ENCODE peak calls at places on chromosomes 11 and 22, in five cellular contexts. One of them, this sample, is unnamed.

GRCh38 chr11:10454902-10455631 is at the start of gene AMPD3:
- DNase-seq in NCI-H1105 treated with DMSO at 0.1 percent for 48 hours: peak; percentile 82
- DNase-seq in stimulated activated CD8-positive, alpha-beta memory T cell treated with anti-CD3 and anti-CD28 coated beads, Interleukin-2, amount 100 ng/mL, for 48 hours: no peak
- DNase-seq in stimulated activated CD4-positive, alpha-beta T cell treated with anti-CD3 and anti-CD28 coated beads, Interleukin-1b, Interleukin-23, amount 100 ng/mL, for 24 hours: no peak
- DNase-seq in activated CD4-positive, alpha-beta T cell treated with anti-CD3 and anti-CD28 coated beads, Interleukin-2, amount 10 ng/mL, durations not matched to agents 7 days and 5 days: no peak
- DNase-seq in this sample: no peak

GRCh38 chr11:72812604-72812967 is 1.6 kb upstream of the ATG16L2 start:
- DNase-seq in NCI-H1105 treated with DMSO at 0.1 percent for 48 hours: no peak
- DNase-seq in stimulated activated CD8-positive, alpha-beta memory T cell treated with anti-CD3 and anti-CD28 coated beads, Interleukin-2, amount 100 ng/mL, for 48 hours: no peak
- DNase-seq in stimulated activated CD4-positive, alpha-beta T cell treated with anti-CD3 and anti-CD28 coated beads, Interleukin-1b, Interleukin-23, amount 100 ng/mL, for 24 hours: no peak
- DNase-seq in activated CD4-positive, alpha-beta T cell treated with anti-CD3 and anti-CD28 coated beads, Interleukin-2, amount 10 ng/mL, durations not matched to agents 7 days and 5 days: no peak
- DNase-seq in this sample: no peak

GRCh38 chr11:20022363-20023081 is 137.8 kb downstream of the DBX1 start:
- DNase-seq in NCI-H1105 treated with DMSO at 0.1 percent for 48 hours: peak; percentile 74
- DNase-seq in stimulated activated CD8-positive, alpha-beta memory T cell treated with anti-CD3 and anti-CD28 coated beads, Interleukin-2, amount 100 ng/mL, for 48 hours: no peak
- DNase-seq in stimulated activated CD4-positive, alpha-beta T cell treated with anti-CD3 and anti-CD28 coated beads, Interleukin-1b, Interleukin-23, amount 100 ng/mL, for 24 hours: no peak
- DNase-seq in activated CD4-positive, alpha-beta T cell treated with anti-CD3 and anti-CD28 coated beads, Interleukin-2, amount 10 ng/mL, durations not matched to agents 7 days and 5 days: no peak
- DNase-seq in this sample: no peak

GRCh38 chr11:118658372-118659313 is 20.8 kb downstream of the TREH start:
- DNase-seq in NCI-H1105 treated with DMSO at 0.1 percent for 48 hours: no peak
- DNase-seq in stimulated activated CD8-positive, alpha-beta memory T cell treated with anti-CD3 and anti-CD28 coated beads, Interleukin-2, amount 100 ng/mL, for 48 hours: no peak
- DNase-seq in stimulated activated CD4-positive, alpha-beta T cell treated with anti-CD3 and anti-CD28 coated beads, Interleukin-1b, Interleukin-23, amount 100 ng/mL, for 24 hours: no peak
- DNase-seq in activated CD4-positive, alpha-beta T cell treated with anti-CD3 and anti-CD28 coated beads, Interleukin-2, amount 10 ng/mL, durations not matched to agents 7 days and 5 days: no peak
- DNase-seq in this sample: no peak

GRCh38 chr11:130612291-130612802 is 163.9 kb downstream of the ADAMTS15 start:
- DNase-seq in NCI-H1105 treated with DMSO at 0.1 percent for 48 hours: no peak
- DNase-seq in stimulated activated CD8-positive, alpha-beta memory T cell treated with anti-CD3 and anti-CD28 coated beads, Interleukin-2, amount 100 ng/mL, for 48 hours: no peak
- DNase-seq in stimulated activated CD4-positive, alpha-beta T cell treated with anti-CD3 and anti-CD28 coated beads, Interleukin-1b, Interleukin-23, amount 100 ng/mL, for 24 hours: no peak
- DNase-seq in activated CD4-positive, alpha-beta T cell treated with anti-CD3 and anti-CD28 coated beads, Interleukin-2, amount 10 ng/mL, durations not matched to agents 7 days and 5 days: no peak
- DNase-seq in this sample: no peak

GRCh38 chr22:27629908-27630733 is 171.4 kb downstream of the MN1 start:
- DNase-seq in NCI-H1105 treated with DMSO at 0.1 percent for 48 hours: no peak
- DNase-seq in stimulated activated CD8-positive, alpha-beta memory T cell treated with anti-CD3 and anti-CD28 coated beads, Interleukin-2, amount 100 ng/mL, for 48 hours: no peak
- DNase-seq in stimulated activated CD4-positive, alpha-beta T cell treated with anti-CD3 and anti-CD28 coated beads, Interleukin-1b, Interleukin-23, amount 100 ng/mL, for 24 hours: no peak
- DNase-seq in activated CD4-positive, alpha-beta T cell treated with anti-CD3 and anti-CD28 coated beads, Interleukin-2, amount 10 ng/mL, durations not matched to agents 7 days and 5 days: no peak
- DNase-seq in this sample: no peak

GRCh38 chr11:65501530-65502273 is 2.9 kb downstream of the MALAT1 start:
- DNase-seq in NCI-H1105 treated with DMSO at 0.1 percent for 48 hours: peak; percentile 27
- DNase-seq in stimulated activated CD8-positive, alpha-beta memory T cell treated with anti-CD3 and anti-CD28 coated beads, Interleukin-2, amount 100 ng/mL, for 48 hours: no peak
- DNase-seq in stimulated activated CD4-positive, alpha-beta T cell treated with anti-CD3 and anti-CD28 coated beads, Interleukin-1b, Interleukin-23, amount 100 ng/mL, for 24 hours: no peak
- DNase-seq in activated CD4-positive, alpha-beta T cell treated with anti-CD3 and anti-CD28 coated beads, Interleukin-2, amount 10 ng/mL, durations not matched to agents 7 days and 5 days: no peak
- DNase-seq in this sample: no peak

GRCh38 chr11:121591405-121592033 is 138.8 kb upstream of the SORL1-AS1 start:
- DNase-seq in NCI-H1105 treated with DMSO at 0.1 percent for 48 hours: peak; percentile 88
- DNase-seq in stimulated activated CD8-positive, alpha-beta memory T cell treated with anti-CD3 and anti-CD28 coated beads, Interleukin-2, amount 100 ng/mL, for 48 hours: peak; percentile 23
- DNase-seq in stimulated activated CD4-positive, alpha-beta T cell treated with anti-CD3 and anti-CD28 coated beads, Interleukin-1b, Interleukin-23, amount 100 ng/mL, for 24 hours: peak; percentile 62
- DNase-seq in activated CD4-positive, alpha-beta T cell treated with anti-CD3 and anti-CD28 coated beads, Interleukin-2, amount 10 ng/mL, durations not matched to agents 7 days and 5 days: peak; percentile 84
- DNase-seq in this sample: peak; percentile 14

GRCh38 chr11:109972939-109973338 is 120.3 kb upstream of the ZC3H12C start:
- DNase-seq in NCI-H1105 treated with DMSO at 0.1 percent for 48 hours: no peak
- DNase-seq in stimulated activated CD8-positive, alpha-beta memory T cell treated with anti-CD3 and anti-CD28 coated beads, Interleukin-2, amount 100 ng/mL, for 48 hours: no peak
- DNase-seq in stimulated activated CD4-positive, alpha-beta T cell treated with anti-CD3 and anti-CD28 coated beads, Interleukin-1b, Interleukin-23, amount 100 ng/mL, for 24 hours: no peak
- DNase-seq in activated CD4-positive, alpha-beta T cell treated with anti-CD3 and anti-CD28 coated beads, Interleukin-2, amount 10 ng/mL, durations not matched to agents 7 days and 5 days: no peak
- DNase-seq in this sample: no peak

GRCh38 chr11:100821198-100821597 is 134.1 kb downstream of the ARHGAP42 start:
- DNase-seq in NCI-H1105 treated with DMSO at 0.1 percent for 48 hours: no peak
- DNase-seq in stimulated activated CD8-positive, alpha-beta memory T cell treated with anti-CD3 and anti-CD28 coated beads, Interleukin-2, amount 100 ng/mL, for 48 hours: no peak
- DNase-seq in stimulated activated CD4-positive, alpha-beta T cell treated with anti-CD3 and anti-CD28 coated beads, Interleukin-1b, Interleukin-23, amount 100 ng/mL, for 24 hours: no peak
- DNase-seq in activated CD4-positive, alpha-beta T cell treated with anti-CD3 and anti-CD28 coated beads, Interleukin-2, amount 10 ng/mL, durations not matched to agents 7 days and 5 days: no peak
- DNase-seq in this sample: no peak

GRCh38 chr11:123797065-123797940 is 8.8 kb downstream of the OR6M1 start:
- DNase-seq in NCI-H1105 treated with DMSO at 0.1 percent for 48 hours: peak; percentile 94
- DNase-seq in stimulated activated CD8-positive, alpha-beta memory T cell treated with anti-CD3 and anti-CD28 coated beads, Interleukin-2, amount 100 ng/mL, for 48 hours: no peak
- DNase-seq in stimulated activated CD4-positive, alpha-beta T cell treated with anti-CD3 and anti-CD28 coated beads, Interleukin-1b, Interleukin-23, amount 100 ng/mL, for 24 hours: no peak
- DNase-seq in activated CD4-positive, alpha-beta T cell treated with anti-CD3 and anti-CD28 coated beads, Interleukin-2, amount 10 ng/mL, durations not matched to agents 7 days and 5 days: no peak
- DNase-seq in this sample: no peak

GRCh38 chr11:134125507-134125906 is 56.6 kb downstream of the JAM3 start:
- DNase-seq in NCI-H1105 treated with DMSO at 0.1 percent for 48 hours: no peak
- DNase-seq in stimulated activated CD8-positive, alpha-beta memory T cell treated with anti-CD3 and anti-CD28 coated beads, Interleukin-2, amount 100 ng/mL, for 48 hours: no peak
- DNase-seq in stimulated activated CD4-positive, alpha-beta T cell treated with anti-CD3 and anti-CD28 coated beads, Interleukin-1b, Interleukin-23, amount 100 ng/mL, for 24 hours: no peak
- DNase-seq in activated CD4-positive, alpha-beta T cell treated with anti-CD3 and anti-CD28 coated beads, Interleukin-2, amount 10 ng/mL, durations not matched to agents 7 days and 5 days: no peak
- DNase-seq in this sample: no peak

GRCh38 chr11:127106938-127107337 is 106.4 kb upstream of the KIRREL3 start:
- DNase-seq in NCI-H1105 treated with DMSO at 0.1 percent for 48 hours: peak; percentile 69
- DNase-seq in stimulated activated CD8-positive, alpha-beta memory T cell treated with anti-CD3 and anti-CD28 coated beads, Interleukin-2, amount 100 ng/mL, for 48 hours: no peak
- DNase-seq in stimulated activated CD4-positive, alpha-beta T cell treated with anti-CD3 and anti-CD28 coated beads, Interleukin-1b, Interleukin-23, amount 100 ng/mL, for 24 hours: no peak
- DNase-seq in activated CD4-positive, alpha-beta T cell treated with anti-CD3 and anti-CD28 coated beads, Interleukin-2, amount 10 ng/mL, durations not matched to agents 7 days and 5 days: no peak
- DNase-seq in this sample: no peak

GRCh38 chr22:38890377-38890776 is 18.4 kb upstream of the CBX6 start:
- DNase-seq in NCI-H1105 treated with DMSO at 0.1 percent for 48 hours: no peak
- DNase-seq in stimulated activated CD8-positive, alpha-beta memory T cell treated with anti-CD3 and anti-CD28 coated beads, Interleukin-2, amount 100 ng/mL, for 48 hours: no peak
- DNase-seq in stimulated activated CD4-positive, alpha-beta T cell treated with anti-CD3 and anti-CD28 coated beads, Interleukin-1b, Interleukin-23, amount 100 ng/mL, for 24 hours: no peak
- DNase-seq in activated CD4-positive, alpha-beta T cell treated with anti-CD3 and anti-CD28 coated beads, Interleukin-2, amount 10 ng/mL, durations not matched to agents 7 days and 5 days: no peak
- DNase-seq in this sample: no peak

GRCh38 chr11:65903068-65903481 is 2.9 kb upstream of the FOSL1 start:
- DNase-seq in NCI-H1105 treated with DMSO at 0.1 percent for 48 hours: no peak
- DNase-seq in stimulated activated CD8-positive, alpha-beta memory T cell treated with anti-CD3 and anti-CD28 coated beads, Interleukin-2, amount 100 ng/mL, for 48 hours: no peak
- DNase-seq in stimulated activated CD4-positive, alpha-beta T cell treated with anti-CD3 and anti-CD28 coated beads, Interleukin-1b, Interleukin-23, amount 100 ng/mL, for 24 hours: no peak
- DNase-seq in activated CD4-positive, alpha-beta T cell treated with anti-CD3 and anti-CD28 coated beads, Interleukin-2, amount 10 ng/mL, durations not matched to agents 7 days and 5 days: no peak
- DNase-seq in this sample: no peak

GRCh38 chr11:47109882-47110281 is 66.8 kb downstream of the ARFGAP2 start:
- DNase-seq in NCI-H1105 treated with DMSO at 0.1 percent for 48 hours: no peak
- DNase-seq in stimulated activated CD8-positive, alpha-beta memory T cell treated with anti-CD3 and anti-CD28 coated beads, Interleukin-2, amount 100 ng/mL, for 48 hours: no peak
- DNase-seq in stimulated activated CD4-positive, alpha-beta T cell treated with anti-CD3 and anti-CD28 coated beads, Interleukin-1b, Interleukin-23, amount 100 ng/mL, for 24 hours: no peak
- DNase-seq in activated CD4-positive, alpha-beta T cell treated with anti-CD3 and anti-CD28 coated beads, Interleukin-2, amount 10 ng/mL, durations not matched to agents 7 days and 5 days: no peak
- DNase-seq in this sample: no peak

GRCh38 chr11:34890812-34891211 is 25.4 kb downstream of the APIP start:
- DNase-seq in NCI-H1105 treated with DMSO at 0.1 percent for 48 hours: peak; percentile 51
- DNase-seq in stimulated activated CD8-positive, alpha-beta memory T cell treated with anti-CD3 and anti-CD28 coated beads, Interleukin-2, amount 100 ng/mL, for 48 hours: no peak
- DNase-seq in stimulated activated CD4-positive, alpha-beta T cell treated with anti-CD3 and anti-CD28 coated beads, Interleukin-1b, Interleukin-23, amount 100 ng/mL, for 24 hours: no peak
- DNase-seq in activated CD4-positive, alpha-beta T cell treated with anti-CD3 and anti-CD28 coated beads, Interleukin-2, amount 10 ng/mL, durations not matched to agents 7 days and 5 days: no peak
- DNase-seq in this sample: no peak

GRCh38 chr11:75445315-75445953 is 12.4 kb upstream of the KLHL35 start:
- DNase-seq in NCI-H1105 treated with DMSO at 0.1 percent for 48 hours: peak; percentile 13
- DNase-seq in stimulated activated CD8-positive, alpha-beta memory T cell treated with anti-CD3 and anti-CD28 coated beads, Interleukin-2, amount 100 ng/mL, for 48 hours: peak; percentile 46
- DNase-seq in stimulated activated CD4-positive, alpha-beta T cell treated with anti-CD3 and anti-CD28 coated beads, Interleukin-1b, Interleukin-23, amount 100 ng/mL, for 24 hours: peak; percentile 49
- DNase-seq in activated CD4-positive, alpha-beta T cell treated with anti-CD3 and anti-CD28 coated beads, Interleukin-2, amount 10 ng/mL, durations not matched to agents 7 days and 5 days: peak; percentile 74
- DNase-seq in this sample: peak; percentile 17

GRCh38 chr22:49829044-49829719 is 1.5 kb upstream of the BRD1 start:
- DNase-seq in NCI-H1105 treated with DMSO at 0.1 percent for 48 hours: no peak
- DNase-seq in stimulated activated CD8-positive, alpha-beta memory T cell treated with anti-CD3 and anti-CD28 coated beads, Interleukin-2, amount 100 ng/mL, for 48 hours: no peak
- DNase-seq in stimulated activated CD4-positive, alpha-beta T cell treated with anti-CD3 and anti-CD28 coated beads, Interleukin-1b, Interleukin-23, amount 100 ng/mL, for 24 hours: no peak
- DNase-seq in activated CD4-positive, alpha-beta T cell treated with anti-CD3 and anti-CD28 coated beads, Interleukin-2, amount 10 ng/mL, durations not matched to agents 7 days and 5 days: peak; percentile 21
- DNase-seq in this sample: no peak

GRCh38 chr22:23984430-23984829 is 4.5 kb downstream of the GSTT2 start:
- DNase-seq in NCI-H1105 treated with DMSO at 0.1 percent for 48 hours: peak; percentile 8
- DNase-seq in stimulated activated CD8-positive, alpha-beta memory T cell treated with anti-CD3 and anti-CD28 coated beads, Interleukin-2, amount 100 ng/mL, for 48 hours: no peak
- DNase-seq in stimulated activated CD4-positive, alpha-beta T cell treated with anti-CD3 and anti-CD28 coated beads, Interleukin-1b, Interleukin-23, amount 100 ng/mL, for 24 hours: no peak
- DNase-seq in activated CD4-positive, alpha-beta T cell treated with anti-CD3 and anti-CD28 coated beads, Interleukin-2, amount 10 ng/mL, durations not matched to agents 7 days and 5 days: peak; percentile 66
- DNase-seq in this sample: no peak

GRCh38 chr11:123472236-123472935 is 42.3 kb downstream of the GRAMD1B start:
- DNase-seq in NCI-H1105 treated with DMSO at 0.1 percent for 48 hours: peak; percentile 95
- DNase-seq in stimulated activated CD8-positive, alpha-beta memory T cell treated with anti-CD3 and anti-CD28 coated beads, Interleukin-2, amount 100 ng/mL, for 48 hours: no peak
- DNase-seq in stimulated activated CD4-positive, alpha-beta T cell treated with anti-CD3 and anti-CD28 coated beads, Interleukin-1b, Interleukin-23, amount 100 ng/mL, for 24 hours: no peak
- DNase-seq in activated CD4-positive, alpha-beta T cell treated with anti-CD3 and anti-CD28 coated beads, Interleukin-2, amount 10 ng/mL, durations not matched to agents 7 days and 5 days: no peak
- DNase-seq in this sample: no peak

GRCh38 chr11:130528301-130528651 is 79.8 kb downstream of the ADAMTS15 start:
- DNase-seq in NCI-H1105 treated with DMSO at 0.1 percent for 48 hours: no peak
- DNase-seq in stimulated activated CD8-positive, alpha-beta memory T cell treated with anti-CD3 and anti-CD28 coated beads, Interleukin-2, amount 100 ng/mL, for 48 hours: no peak
- DNase-seq in stimulated activated CD4-positive, alpha-beta T cell treated with anti-CD3 and anti-CD28 coated beads, Interleukin-1b, Interleukin-23, amount 100 ng/mL, for 24 hours: no peak
- DNase-seq in activated CD4-positive, alpha-beta T cell treated with anti-CD3 and anti-CD28 coated beads, Interleukin-2, amount 10 ng/mL, durations not matched to agents 7 days and 5 days: no peak
- DNase-seq in this sample: no peak

GRCh38 chr11:64768300-64768694 is 8.5 kb upstream of the PYGM start:
- DNase-seq in NCI-H1105 treated with DMSO at 0.1 percent for 48 hours: no peak
- DNase-seq in stimulated activated CD8-positive, alpha-beta memory T cell treated with anti-CD3 and anti-CD28 coated beads, Interleukin-2, amount 100 ng/mL, for 48 hours: no peak
- DNase-seq in stimulated activated CD4-positive, alpha-beta T cell treated with anti-CD3 and anti-CD28 coated beads, Interleukin-1b, Interleukin-23, amount 100 ng/mL, for 24 hours: no peak
- DNase-seq in activated CD4-positive, alpha-beta T cell treated with anti-CD3 and anti-CD28 coated beads, Interleukin-2, amount 10 ng/mL, durations not matched to agents 7 days and 5 days: no peak
- DNase-seq in this sample: no peak

GRCh38 chr22:41848468-41848867 is 15.6 kb downstream of the SREBF2 start:
- DNase-seq in NCI-H1105 treated with DMSO at 0.1 percent for 48 hours: no peak
- DNase-seq in stimulated activated CD8-positive, alpha-beta memory T cell treated with anti-CD3 and anti-CD28 coated beads, Interleukin-2, amount 100 ng/mL, for 48 hours: no peak
- DNase-seq in stimulated activated CD4-positive, alpha-beta T cell treated with anti-CD3 and anti-CD28 coated beads, Interleukin-1b, Interleukin-23, amount 100 ng/mL, for 24 hours: no peak
- DNase-seq in activated CD4-positive, alpha-beta T cell treated with anti-CD3 and anti-CD28 coated beads, Interleukin-2, amount 10 ng/mL, durations not matched to agents 7 days and 5 days: no peak
- DNase-seq in this sample: no peak

GRCh38 chr11:46391578-46392420 is at the start of gene CHRM4:
- DNase-seq in NCI-H1105 treated with DMSO at 0.1 percent for 48 hours: peak; percentile 71
- DNase-seq in stimulated activated CD8-positive, alpha-beta memory T cell treated with anti-CD3 and anti-CD28 coated beads, Interleukin-2, amount 100 ng/mL, for 48 hours: no peak
- DNase-seq in stimulated activated CD4-positive, alpha-beta T cell treated with anti-CD3 and anti-CD28 coated beads, Interleukin-1b, Interleukin-23, amount 100 ng/mL, for 24 hours: no peak
- DNase-seq in activated CD4-positive, alpha-beta T cell treated with anti-CD3 and anti-CD28 coated beads, Interleukin-2, amount 10 ng/mL, durations not matched to agents 7 days and 5 days: no peak
- DNase-seq in this sample: no peak